ENCODE peak calls at places on chromosome 12, in nine cellular contexts. B is NCI-H1092 treated with DMSO at 0.1 percent for 48 hours; A is activated naive CD4-positive, alpha-beta T cell treated with anti-CD3 and anti-CD28 coated beads, Interleukin-2, amount 10 ng/mL, durations not matched to agents 7 days and 5 days; W is T-helper 9 cell; S is stimulated activated naive CD8-positive, alpha-beta T cell treated with anti-CD3 and anti-CD28 coated beads, Interleukin-15, Interleukin-2, amounts not matched to agents 100 U/mL and 50 U/mL, for 24 hours; L is AG08396; O is esophagus squamous epithelium; M is heart right ventricle; D is naive B cell. E is an unnamed sample.

GRCh38 chr12:57894577-57895292 is 46.6 kb upstream of the ATP23 start:
- DNase-seq in B (peak), A (no peak), S (no peak), L (no peak), W (no peak), M (no peak), O (no peak), D (no peak), E (no peak)

GRCh38 chr12:7144414-7145120 is 14.4 kb downstream of the CLSTN3 start:
- DNase-seq in D (peak), W (no peak), A (peak), M (no peak), S (no peak), B (peak), L (peak), O (no peak), E (no peak)

GRCh38 chr12:131218291-131219172 is 264.8 kb downstream of the ADGRD1 start:
- DNase-seq in A (no peak), L (no peak), S (no peak), W (no peak), D (peak), B (no peak), M (no peak), O (no peak), E (no peak)

GRCh38 chr12:6271281-6271680 is 39.2 kb upstream of the PLEKHG6 start:
- DNase-seq in W (no peak), O (no peak), S (no peak), A (no peak), D (no peak), M (no peak), B (no peak), L (no peak), E (no peak)

GRCh38 chr12:111825509-111825908 is 16.5 kb upstream of the MAPKAPK5 start:
- DNase-seq in A (no peak), B (no peak), L (no peak), O (no peak), S (no peak), M (no peak), D (no peak), W (no peak), E (no peak)

GRCh38 chr12:31915442-31915841 is 43.8 kb upstream of the RESF1 start:
- DNase-seq in W (no peak), S (no peak), A (no peak), L (no peak), O (no peak), M (no peak), D (no peak), B (no peak), E (no peak)

GRCh38 chr12:111335811-111336210 is 33.1 kb downstream of the PHETA1 start:
- DNase-seq in D (no peak), W (no peak), O (no peak), S (no peak), B (no peak), A (no peak), L (no peak), M (no peak), E (no peak)

GRCh38 chr12:123109319-123109772 is 41.5 kb downstream of the PITPNM2 start:
- DNase-seq in M (no peak), B (no peak), L (no peak), S (no peak), D (no peak), A (no peak), W (no peak), O (no peak), E (no peak)

GRCh38 chr12:130825771-130826150 is 13.3 kb downstream of the STX2 start:
- DNase-seq in M (no peak), L (no peak), D (no peak), W (no peak), S (no peak), A (no peak), O (no peak), B (no peak), E (no peak)

GRCh38 chr12:116497051-116497529 is 62.1 kb upstream of the MAP1LC3B2 start:
- DNase-seq in D (no peak), B (no peak), A (no peak), M (no peak), S (no peak), L (no peak), W (no peak), O (no peak), E (no peak)

GRCh38 chr12:98179151-98179550 is 336.2 kb upstream of the TMPO start:
- DNase-seq in B (no peak), S (no peak), D (no peak), O (no peak), L (no peak), M (no peak), W (no peak), A (no peak), E (no peak)

GRCh38 chr12:56449622-56449984 is 377 bp upstream of the TIMELESS start:
- DNase-seq in D (no peak), A (no peak), W (no peak), S (no peak), B (no peak), L (no peak), O (no peak), M (no peak), E (no peak)

GRCh38 chr12:31859232-31859977 is 99.8 kb upstream of the RESF1 start:
- DNase-seq in D (peak), B (no peak), A (no peak), O (no peak), W (no peak), M (no peak), S (peak), L (no peak), E (no peak)

GRCh38 chr12:114209852-114210251 is 196.1 kb downstream of the TBX5 start:
- DNase-seq in B (peak), L (no peak), D (no peak), O (no peak), W (no peak), A (no peak), S (no peak), M (no peak), E (no peak)

GRCh38 chr12:118359541-118359915 is 13.2 kb downstream of the TAOK3 start:
- DNase-seq in W (no peak), D (peak), B (no peak), L (no peak), A (peak), M (no peak), S (peak), O (no peak), E (no peak)

GRCh38 chr12:67280572-67280971 is 11.4 kb downstream of the CAND1 start:
- DNase-seq in L (no peak), D (no peak), M (no peak), O (no peak), S (no peak), B (peak), W (no peak), A (no peak), E (no peak)

GRCh38 chr12:27334052-27334720 is 1.6 kb downstream of the BMAL2 start:
- DNase-seq in M (no peak), L (no peak), O (no peak), A (no peak), B (no peak), D (no peak), W (no peak), S (no peak), E (no peak)

GRCh38 chr12:115956236-115956635 is 321.3 kb downstream of the MED13L start:
- DNase-seq in L (no peak), O (no peak), M (no peak), D (no peak), W (no peak), A (no peak), B (no peak), S (no peak), E (no peak)

GRCh38 chr12:1611775-1612174 is 17.3 kb upstream of the WNT5B start:
- DNase-seq in A (no peak), M (no peak), W (no peak), S (no peak), D (no peak), O (no peak), B (peak), L (peak), E (no peak)

GRCh38 chr12:55142896-55143870 is 17.0 kb downstream of the OR9K2 start:
- DNase-seq in M (peak), B (peak), O (no peak), W (peak), D (peak), L (peak), A (peak), S (peak), E (no peak)

GRCh38 chr12:100741084-100741711 is 53.4 kb upstream of the ANO4 start:
- DNase-seq in A (no peak), M (no peak), O (no peak), L (peak), S (no peak), B (peak), D (no peak), W (no peak), E (no peak)

GRCh38 chr12:92702754-92703679 is at the start of gene PLEKHG7:
- DNase-seq in L (no peak), B (no peak), D (peak), A (no peak), S (no peak), W (no peak), O (no peak), M (no peak), E (no peak)

GRCh38 chr12:53425515-53426150 is 2.0 kb downstream of the AMHR2 start:
- DNase-seq in D (no peak), M (no peak), B (no peak), A (no peak), L (no peak), O (no peak), W (no peak), S (no peak), E (no peak)

GRCh38 chr12:52847335-52848102 is 1.3 kb downstream of the KRT78 start:
- DNase-seq in A (no peak), D (no peak), L (no peak), B (no peak), S (peak), W (no peak), O (no peak), M (no peak), E (no peak)

GRCh38 chr12:122646568-122647220 is 56.5 kb downstream of the HCAR2 start:
- DNase-seq in D (peak), W (no peak), S (peak), A (peak), L (peak), O (no peak), B (no peak), M (no peak), E (no peak)

GRCh38 chr12:47281667-47282171 is 202.0 kb upstream of the AMIGO2 start:
- DNase-seq in S (peak), M (peak), B (no peak), D (no peak), L (no peak), A (no peak), W (no peak), O (no peak), E (no peak)

GRCh38 chr12:67804168-67804567 is 155.6 kb downstream of the DYRK2 start:
- DNase-seq in A (peak), W (no peak), S (peak), B (no peak), M (no peak), L (no peak), O (no peak), D (no peak), E (peak)

GRCh38 chr12:109625749-109626377 is 52.3 kb downstream of the MVK start:
- DNase-seq in L (no peak), D (no peak), B (no peak), O (no peak), M (no peak), A (no peak), W (no peak), S (no peak), E (no peak)

GRCh38 chr12:2084553-2085296 is 31.9 kb downstream of the CACNA1C start:
- DNase-seq in L (peak), W (no peak), O (no peak), A (no peak), D (no peak), S (no peak), M (peak), B (no peak), E (no peak)

GRCh38 chr12:63805704-63806672 is 26.3 kb downstream of the RXYLT1 start:
- DNase-seq in B (peak), L (no peak), A (no peak), M (no peak), W (no peak), D (no peak), O (no peak), S (no peak), E (no peak)

GRCh38 chr12:92570056-92570753 is 132.6 kb upstream of the PLEKHG7 start:
- DNase-seq in O (no peak), M (peak), A (peak), D (peak), S (peak), L (peak), W (peak), B (peak), E (no peak)

GRCh38 chr12:65868133-65868705 is 43.9 kb downstream of the HMGA2 start:
- DNase-seq in B (no peak), O (no peak), M (no peak), S (no peak), D (no peak), A (no peak), W (no peak), L (no peak), E (no peak)

GRCh38 chr12:34394211-34395055 is 372.1 kb downstream of the ALG10 start:
- DNase-seq in O (no peak), M (peak), B (no peak), W (no peak), L (no peak), S (no peak), D (no peak), A (no peak), E (no peak)

GRCh38 chr12:49889361-49890095 is 14.2 kb downstream of the FAIM2 start:
- DNase-seq in O (no peak), M (no peak), A (no peak), L (no peak), W (no peak), B (no peak), S (no peak), D (no peak), E (no peak)